ENCODE peak calls at places on chromosomes 13 and 19, in ten cellular contexts. Q is iPS DF 6.9; I is stimulated activated naive CD8-positive, alpha-beta T cell treated with anti-CD3 and anti-CD28 coated beads, Interleukin-15, Interleukin-2, amounts not matched to agents 100 U/mL and 50 U/mL, for 24 hours; Y is nephron progenitor cell; W is stromal cell of bone marrow; B is neural crest cell; U is lung microvascular endothelial cell; H is hypothalamus; E is activated naive CD8-positive, alpha-beta T cell treated with anti-CD3 and anti-CD28 coated beads, Interleukin-2, amount 50 U/mL, for 24 hours; T is NCI-H1048. S is an unnamed sample.

GRCh38 chr19:30206187-30206586 is 166.0 kb upstream of the ZNF536 start:
- DNase-seq in Q (no peak), I (no peak), Y (no peak), W (no peak), B (no peak), U (no peak), H (no peak), E (no peak), T (no peak), S (peak)

GRCh38 chr19:8607386-8607785 is 3.1 kb downstream of the ADAMTS10 start:
- DNase-seq in Q (no peak), I (no peak), Y (no peak), W (peak), B (no peak), U (no peak), H (no peak), E (no peak), T (no peak), S (no peak)

GRCh38 chr13:45849408-45849807 is 2.1 kb downstream of the SIAH3 start:
- DNase-seq in Q (no peak), I (peak), Y (no peak), W (no peak), B (no peak), U (no peak), H (no peak), E (no peak), T (no peak), S (no peak)

GRCh38 chr19:31378404-31378803 is 29.2 kb upstream of the TSHZ3 start:
- DNase-seq in Q (no peak), I (no peak), Y (no peak), W (peak), B (no peak), U (no peak), H (no peak), E (no peak), T (no peak), S (no peak)

GRCh38 chr13:42396501-42396900 is 124.5 kb downstream of the AKAP11 start:
- DNase-seq in Q (no peak), I (peak), Y (no peak), W (no peak), B (no peak), U (no peak), H (no peak), E (peak), T (no peak), S (no peak)

GRCh38 chr13:97878421-97879375 is 74.8 kb upstream of the IPO5 start:
- DNase-seq in Q (no peak), I (no peak), Y (no peak), W (no peak), B (no peak), U (no peak), H (no peak), E (no peak), T (no peak), S (no peak)

GRCh38 chr13:51827254-51827653 is 17.7 kb downstream of the TMEM272 start:
- DNase-seq in Q (no peak), I (no peak), Y (no peak), W (no peak), B (no peak), U (no peak), H (no peak), E (no peak), T (no peak), S (no peak)

GRCh38 chr13:31090096-31090495 is 71.6 kb downstream of the HSPH1 start:
- DNase-seq in Q (no peak), I (no peak), Y (no peak), W (no peak), B (no peak), U (no peak), H (no peak), E (no peak), T (no peak), S (no peak)

GRCh38 chr13:73622375-73622774 is 511.8 kb downstream of the KLF12 start:
- DNase-seq in Q (no peak), I (no peak), Y (no peak), W (no peak), B (no peak), U (peak), H (no peak), E (no peak), T (no peak), S (no peak)

GRCh38 chr13:70255406-70255991 is 147.2 kb upstream of the KLHL1 start:
- DNase-seq in Q (no peak), I (no peak), Y (no peak), W (no peak), B (no peak), U (no peak), H (no peak), E (no peak), T (no peak), S (no peak)

GRCh38 chr13:98216135-98216565 is 39.1 kb upstream of the RNF113B start:
- DNase-seq in Q (no peak), I (no peak), Y (no peak), W (peak), B (no peak), U (peak), H (no peak), E (no peak), T (peak), S (no peak)

GRCh38 chr13:48586591-48587103 is 53.8 kb upstream of the RCBTB2 start:
- DNase-seq in Q (no peak), I (no peak), Y (no peak), W (no peak), B (no peak), U (peak), H (no peak), E (no peak), T (no peak), S (no peak)

GRCh38 chr19:41299755-41300089 is 10.2 kb upstream of the CCDC97 start:
- DNase-seq in Q (no peak), I (no peak), Y (no peak), W (peak), B (no peak), U (peak), H (no peak), E (no peak), T (no peak), S (no peak)

GRCh38 chr19:15317392-15318011 is 14.8 kb downstream of the BRD4 start:
- DNase-seq in Q (no peak), I (no peak), Y (no peak), W (no peak), B (no peak), U (peak), H (no peak), E (no peak), T (no peak), S (no peak)

GRCh38 chr19:3389876-3390361 is 23.5 kb downstream of the NFIC start:
- DNase-seq in Q (no peak), I (no peak), Y (peak), W (no peak), B (no peak), U (peak), H (no peak), E (no peak), T (no peak), S (peak)

GRCh38 chr13:75603038-75603437 is 33.1 kb upstream of the LMO7 start:
- DNase-seq in Q (no peak), I (no peak), Y (no peak), W (no peak), B (no peak), U (no peak), H (no peak), E (no peak), T (no peak), S (no peak)

GRCh38 chr19:29501816-29502580 is 23.8 kb upstream of the VSTM2B start:
- DNase-seq in Q (no peak), I (no peak), Y (no peak), W (no peak), B (no peak), U (no peak), H (no peak), E (no peak), T (no peak), S (no peak)

GRCh38 chr13:21231426-21231945 is 55.0 kb downstream of the MRPL57 start:
- DNase-seq in Q (no peak), I (no peak), Y (no peak), W (no peak), B (no peak), U (no peak), H (no peak), E (no peak), T (no peak), S (no peak)

GRCh38 chr19:5968431-5969373 is 9.2 kb downstream of the RANBP3 start:
- DNase-seq in Q (no peak), I (no peak), Y (no peak), W (no peak), B (no peak), U (peak), H (no peak), E (no peak), T (no peak), S (peak)

GRCh38 chr13:110431851-110432294 is 124.8 kb downstream of the COL4A2 start:
- DNase-seq in Q (no peak), I (no peak), Y (no peak), W (no peak), B (no peak), U (no peak), H (no peak), E (no peak), T (no peak), S (no peak)

GRCh38 chr13:50357586-50358118 is 342.4 kb downstream of the KCNRG start:
- DNase-seq in Q (no peak), I (no peak), Y (peak), W (peak), B (no peak), U (peak), H (no peak), E (no peak), T (no peak), S (no peak)

GRCh38 chr13:96075953-96076543 is 13.9 kb upstream of the HS6ST3 start:
- DNase-seq in Q (no peak), I (no peak), Y (no peak), W (no peak), B (no peak), U (peak), H (no peak), E (no peak), T (no peak), S (no peak)

GRCh38 chr13:113653264-113654174 is 4.5 kb downstream of the ATP4B start:
- DNase-seq in Q (no peak), I (no peak), Y (no peak), W (no peak), B (no peak), U (no peak), H (no peak), E (no peak), T (no peak), S (no peak)

GRCh38 chr19:42942187-42942789 is 5.3 kb upstream of the PSG7 start:
- DNase-seq in Q (no peak), I (no peak), Y (no peak), W (peak), B (no peak), U (peak), H (no peak), E (no peak), T (no peak), S (no peak)

GRCh38 chr13:43153436-43154082 is 130.2 kb downstream of the DNAJC15 start:
- DNase-seq in Q (no peak), I (no peak), Y (no peak), W (no peak), B (no peak), U (peak), H (no peak), E (no peak), T (no peak), S (no peak)

GRCh38 chr13:83229574-83230300 is 652.5 kb downstream of the SLITRK1 start:
- DNase-seq in Q (no peak), I (no peak), Y (no peak), W (no peak), B (no peak), U (no peak), H (no peak), E (no peak), T (no peak), S (no peak)

GRCh38 chr13:26837997-26838396 is 77.4 kb upstream of the GPR12 start:
- DNase-seq in Q (no peak), I (no peak), Y (no peak), W (no peak), B (no peak), U (no peak), H (no peak), E (no peak), T (no peak), S (no peak)

GRCh38 chr13:23722726-23723453 is 152.7 kb downstream of the TNFRSF19 start:
- DNase-seq in Q (no peak), I (no peak), Y (no peak), W (no peak), B (no peak), U (no peak), H (no peak), E (no peak), T (no peak), S (no peak)

GRCh38 chr19:33226550-33227241 is 1.0 kb upstream of the SLC7A10 start:
- DNase-seq in Q (no peak), I (peak), Y (peak), W (no peak), B (no peak), U (no peak), H (no peak), E (no peak), T (no peak), S (peak)

GRCh38 chr19:38135150-38135998 is 88.6 kb downstream of the DPF1 start:
- DNase-seq in Q (no peak), I (no peak), Y (peak), W (no peak), B (no peak), U (no peak), H (no peak), E (no peak), T (no peak), S (no peak)

GRCh38 chr13:94588575-94588974 is 7.4 kb downstream of the TGDS start:
- DNase-seq in Q (no peak), I (no peak), Y (no peak), W (no peak), B (no peak), U (no peak), H (no peak), E (no peak), T (no peak), S (no peak)